ENCODE peak calls at places on chromosomes 7 and 10, in eight cellular contexts. N, I, H, O, F, P, B and W are unnamed samples.

GRCh38 chr7:85733163-85733915 is 546.5 kb upstream of the SEMA3D start:
- DNase-seq in N (no peak), I (no peak), H (no peak), O (no peak), F (no peak), P (peak; percentile 3), B (no peak), W (no peak)

GRCh38 chr10:74523199-74523598 is 303.2 kb upstream of the KAT6B start:
- DNase-seq in N (no peak), I (no peak), H (no peak), O (no peak), F (no peak), P (no peak), B (no peak), W (no peak)

GRCh38 chr10:6953131-6953834 is 373.2 kb upstream of the PRKCQ start:
- DNase-seq in N (no peak), I (peak; percentile 13), H (peak; percentile 39), O (no peak), F (no peak), P (peak; percentile 14), B (no peak), W (no peak)

GRCh38 chr7:108717771-108718170 is 148.1 kb downstream of the DNAJB9 start:
- DNase-seq in N (no peak), I (no peak), H (no peak), O (no peak), F (no peak), P (no peak), B (no peak), W (no peak)

GRCh38 chr7:132574281-132574680 is 2.0 kb downstream of the PLXNA4 start:
- DNase-seq in N (no peak), I (no peak), H (no peak), O (no peak), F (no peak), P (no peak), B (peak; percentile 21), W (no peak)

GRCh38 chr7:128405345-128406146 is 4.2 kb downstream of the IMPDH1 start:
- DNase-seq in N (peak; percentile 38), I (peak; percentile 49), H (peak; percentile 46), O (peak; percentile 56), F (peak; percentile 57), P (peak; percentile 49), B (peak; percentile 87), W (peak; percentile 63)

GRCh38 chr10:76089626-76090185 is 658.3 kb downstream of the LRMDA start:
- DNase-seq in N (no peak), I (no peak), H (no peak), O (no peak), F (no peak), P (no peak), B (no peak), W (no peak)

GRCh38 chr10:93300518-93300917 is 181.6 kb downstream of the MYOF start:
- DNase-seq in N (no peak), I (no peak), H (no peak), O (no peak), F (no peak), P (no peak), B (no peak), W (no peak)

GRCh38 chr10:12081470-12081869 is 12.7 kb downstream of the DHTKD1 start:
- DNase-seq in N (no peak), I (no peak), H (no peak), O (no peak), F (no peak), P (peak; percentile 47), B (no peak), W (no peak)

GRCh38 chr10:47264797-47265281 is 35.2 kb upstream of the GDF10 start:
- DNase-seq in N (no peak), I (no peak), H (no peak), O (no peak), F (no peak), P (peak; percentile 14), B (no peak), W (peak; percentile 40)

GRCh38 chr10:12908773-12909172 is 92.7 kb downstream of the CCDC3 start:
- DNase-seq in N (no peak), I (no peak), H (no peak), O (no peak), F (no peak), P (no peak), B (no peak), W (no peak)

GRCh38 chr10:43316988-43317387 is 50.1 kb upstream of the RASGEF1A start:
- DNase-seq in N (no peak), I (no peak), H (no peak), O (no peak), F (no peak), P (no peak), B (no peak), W (no peak)

GRCh38 chr10:43315096-43315495 is 48.2 kb upstream of the RASGEF1A start:
- DNase-seq in N (no peak), I (no peak), H (no peak), O (no peak), F (no peak), P (no peak), B (no peak), W (no peak)

GRCh38 chr10:43316516-43316915 is 49.7 kb upstream of the RASGEF1A start:
- DNase-seq in N (no peak), I (no peak), H (no peak), O (no peak), F (no peak), P (no peak), B (no peak), W (peak; percentile 8)

GRCh38 chr10:43314626-43315025 is 47.8 kb upstream of the RASGEF1A start:
- DNase-seq in N (no peak), I (no peak), H (no peak), O (no peak), F (no peak), P (no peak), B (no peak), W (peak; percentile 24)

DNA sequence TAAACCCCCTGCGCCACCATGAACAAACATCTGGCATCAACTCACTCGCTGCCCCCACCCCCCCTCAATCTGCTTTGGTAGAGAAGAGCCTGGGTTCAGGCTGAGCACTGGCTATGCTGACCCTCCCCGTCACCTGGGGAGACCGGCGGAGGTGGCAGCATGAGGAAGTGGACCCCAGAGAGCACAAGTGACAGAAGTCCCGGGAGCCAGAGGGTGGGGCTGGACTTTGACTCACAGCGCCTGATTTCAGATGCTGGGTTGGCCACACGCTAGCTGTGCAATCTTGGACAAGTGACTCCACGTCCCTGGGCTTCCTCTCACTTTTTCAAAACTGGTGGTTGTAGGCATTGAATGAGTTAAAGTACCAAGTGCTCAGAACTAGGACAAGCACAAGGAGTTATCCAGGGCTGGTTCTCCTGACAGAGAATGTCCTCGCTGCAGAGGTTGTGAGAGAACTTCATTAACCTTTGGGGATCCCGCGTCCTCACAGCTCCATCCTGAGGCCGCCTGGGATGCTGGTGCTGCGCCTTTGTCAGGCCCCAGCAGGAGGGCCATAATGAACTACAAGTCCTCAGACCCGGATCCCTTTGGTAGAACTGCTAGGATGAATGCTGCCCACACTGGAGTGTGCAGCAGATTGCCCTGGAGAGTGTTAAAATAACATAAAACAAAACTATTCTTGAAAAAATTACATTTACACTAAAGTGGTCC is 48.8 kb upstream of the RASGEF1A start:
- DNase-seq in N (no peak), I (no peak), H (no peak), O (no peak), F (no peak), P (no peak), B (peak; percentile 39), W (no peak)
- H3K27ac ChIP-seq in N (no peak overlapping the region), I (no peak overlapping the region), H (no peak overlapping the region), O (no peak overlapping the region), F (no peak overlapping the region), P (no peak overlapping the region), B (no peak overlapping the region), W (no peak overlapping the region)

DNA sequence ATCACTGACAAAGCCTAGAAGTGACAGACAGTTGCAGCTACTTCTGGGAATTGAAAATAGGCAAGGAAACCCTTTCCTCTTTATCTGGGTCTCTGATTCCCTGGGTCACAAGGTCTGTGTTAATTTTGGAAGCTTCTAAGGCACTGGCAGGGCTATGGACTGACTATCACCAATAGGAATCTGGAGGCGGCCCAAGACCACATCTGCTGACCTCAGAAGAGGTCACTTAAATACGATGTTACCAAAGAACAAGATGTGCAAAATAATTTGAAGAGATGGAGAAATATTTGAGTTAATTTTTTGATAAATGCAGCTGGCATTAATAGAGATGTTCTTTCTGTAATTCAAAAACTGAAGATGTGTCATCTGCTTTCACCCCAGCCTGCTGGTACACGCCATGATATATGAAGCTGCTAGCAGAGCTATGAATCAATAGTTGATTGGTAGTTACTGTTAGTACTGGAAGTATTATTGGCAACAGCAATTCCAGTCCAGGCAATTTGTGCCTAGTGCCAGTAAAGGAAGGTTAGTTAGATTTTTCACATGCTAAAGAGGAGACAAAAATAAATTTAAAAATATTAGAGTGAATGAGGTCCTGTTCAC is 5.5 kb upstream of the STEAP4 start:
- DNase-seq in N (no peak), I (peak; percentile 23), H (no peak), O (no peak), F (no peak), P (no peak), B (no peak), W (no peak)
- H3K4me3 ChIP-seq in N (no peak overlapping the region), I (no peak overlapping the region), H (no peak overlapping the region), O (no peak overlapping the region), F (no peak overlapping the region), P (no peak overlapping the region), B (no peak overlapping the region), W (no peak overlapping the region)

DNA sequence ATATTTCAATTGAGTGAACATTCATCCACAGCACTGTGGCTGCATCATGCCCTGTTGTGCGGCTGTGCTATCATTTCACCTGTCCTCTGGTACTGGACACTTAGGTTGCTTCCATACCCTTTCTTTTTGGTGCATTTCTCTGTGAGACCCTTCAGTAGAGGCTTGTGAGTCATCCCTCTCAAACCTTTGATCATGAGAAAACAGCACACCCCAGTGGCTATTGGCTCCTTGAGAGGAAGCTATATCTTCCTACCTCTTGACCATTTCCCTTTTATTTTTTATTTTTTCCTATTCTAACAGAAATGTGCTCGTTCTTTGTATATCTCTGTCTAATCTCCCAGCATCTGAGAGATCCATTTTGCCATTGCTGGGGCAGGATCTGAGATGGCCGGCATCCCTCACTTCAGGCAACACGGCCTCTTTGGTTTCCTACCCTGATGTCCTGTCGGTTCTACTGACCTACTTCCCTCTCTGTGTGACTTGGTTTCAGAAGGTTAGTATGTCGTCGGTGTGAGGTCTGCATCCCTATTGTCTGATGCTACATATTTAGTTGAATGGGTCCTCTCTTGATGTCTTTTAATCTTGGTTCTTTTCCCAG is 23.8 kb upstream of the PIK3AP1 start:
- DNase-seq in N (peak; percentile 21), I (no peak), H (no peak), O (no peak), F (no peak), P (peak; percentile 54), B (peak; percentile 40), W (no peak)
- H3K4me1 ChIP-seq in N (no peaks in the 10 kb centered on the region), I (no peaks in the 10 kb centered on the region), H (no peaks in the 10 kb centered on the region), O (no peaks in the 10 kb centered on the region), F (no peaks in the 10 kb centered on the region), P (no peaks in the 10 kb centered on the region), B (no peaks in the 10 kb centered on the region), W (no peaks in the 10 kb centered on the region)

DNA sequence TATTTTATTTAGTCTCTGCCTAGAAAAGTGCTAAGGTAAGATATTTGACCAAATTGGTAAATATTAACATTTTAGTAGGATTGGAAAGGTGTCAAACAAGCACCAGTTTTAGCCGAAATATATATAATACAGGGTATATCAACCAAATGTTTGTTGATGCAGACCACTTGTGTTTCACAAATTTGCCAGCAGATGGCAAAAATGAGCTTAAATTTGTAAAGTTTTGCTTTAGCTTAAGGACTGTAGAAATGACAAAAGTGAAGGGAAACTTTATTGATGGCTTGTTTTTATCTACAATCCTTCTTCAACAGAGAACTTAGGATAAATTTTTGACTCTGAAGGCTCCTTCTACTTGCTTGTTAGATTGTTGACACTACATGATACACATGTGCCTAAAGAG is 4.8 kb upstream of the POLR1F start:
- DNase-seq in N (peak; percentile 41), I (peak; percentile 40), H (no peak), O (peak; percentile 20), F (peak; percentile 23), P (peak; percentile 53), B (peak; percentile 37), W (peak; percentile 52)
- H3K27ac ChIP-seq in N (no peak overlapping the region), I (no peak overlapping the region), H (no peak overlapping the region), O (no peak overlapping the region), F (no peak overlapping the region), P (no peak overlapping the region), B (no peak overlapping the region), W (no peak overlapping the region)